ENCODE peak calls at places on chromosomes 11 and 22, in five cellular contexts. R, P, H, W and X are unnamed samples.
A peak's percentile ranks its signal among the peaks of the same experiment; 100 is the strongest.

GRCh38 chr11:35593143-35593542 is 25.1 kb upstream of the FJX1 start:
- DNase-seq in R (no peak), P (no peak), H (no peak), W (peak; percentile 94), X (no peak)

GRCh38 chr11:75279273-75279672 is 38.7 kb downstream of the TPBGL start:
- DNase-seq in R (peak; percentile 19), P (no peak), H (no peak), W (peak; percentile 39), X (peak; percentile 19)

GRCh38 chr11:126658306-126659056 is 303.0 kb downstream of the ST3GAL4 start:
- DNase-seq in R (no peak), P (no peak), H (no peak), W (no peak), X (no peak)

GRCh38 chr11:118912742-118913410 is 12.8 kb downstream of the BCL9L start:
- DNase-seq in R (no peak), P (no peak), H (no peak), W (peak; percentile 31), X (peak; percentile 69)

GRCh38 chr11:57597971-57598830 is 716 bp downstream of the SERPING1 start:
- DNase-seq in R (peak; percentile 88), P (peak; percentile 82), H (no peak), W (peak; percentile 16), X (no peak)

GRCh38 chr11:123519055-123519796 is 89.2 kb downstream of the GRAMD1B start:
- DNase-seq in R (no peak), P (no peak), H (no peak), W (peak; percentile 52), X (no peak)

GRCh38 chr11:91871791-91872190 is 352.8 kb upstream of the FAT3 start:
- DNase-seq in R (no peak), P (no peak), H (no peak), W (no peak), X (no peak)

GRCh38 chr11:59141673-59142460 is 789 bp upstream of the FAM111A start:
- DNase-seq in R (no peak), P (no peak), H (no peak), W (peak; percentile 75), X (no peak)

GRCh38 chr11:87463486-87464102 is 425.9 kb downstream of the TMEM135 start:
- DNase-seq in R (no peak), P (no peak), H (peak; percentile 24), W (peak; percentile 29), X (no peak)

GRCh38 chr11:76764941-76765340 is 18.2 kb upstream of the TSKU start:
- DNase-seq in R (no peak), P (no peak), H (no peak), W (no peak), X (no peak)

GRCh38 chr11:73219396-73220285 is 1.6 kb downstream of the P2RY2 start:
- DNase-seq in R (peak; percentile 48), P (no peak), H (no peak), W (no peak), X (peak; percentile 34)

GRCh38 chr11:119335655-119336543 is 1.6 kb downstream of the RNF26 start:
- DNase-seq in R (peak; percentile 61), P (no peak), H (no peak), W (no peak), X (no peak)

GRCh38 chr11:68661697-68662603 is 22.4 kb upstream of the GAL start:
- DNase-seq in R (peak; percentile 46), P (peak; percentile 18), H (no peak), W (peak; percentile 32), X (no peak)

GRCh38 chr11:36408476-36409136 is 101.5 kb downstream of the TRAF6 start:
- DNase-seq in R (no peak), P (no peak), H (no peak), W (no peak), X (no peak)

GRCh38 chr11:33970984-33971466 is 79.1 kb upstream of the LMO2 start:
- DNase-seq in R (no peak), P (peak; percentile 65), H (peak; percentile 55), W (peak; percentile 47), X (peak; percentile 68)

GRCh38 chr22:42437488-42438292 is 5.5 kb upstream of the NFAM1 start:
- DNase-seq in R (peak; percentile 87), P (peak; percentile 55), H (peak; percentile 58), W (peak; percentile 17), X (peak; percentile 83)

GRCh38 chr11:127844843-127845242 is 742.5 kb downstream of the ETS1 start:
- DNase-seq in R (no peak), P (no peak), H (no peak), W (no peak), X (no peak)

GRCh38 chr11:1453611-1454386 is 32.8 kb downstream of the MOB2 start:
- DNase-seq in R (no peak), P (no peak), H (no peak), W (no peak), X (no peak)

GRCh38 chr11:122933434-122933833 is 48.2 kb downstream of the BSX start:
- DNase-seq in R (no peak), P (no peak), H (no peak), W (no peak), X (no peak)

GRCh38 chr22:50293441-50294318 is 13.8 kb downstream of the PLXNB2 start:
- DNase-seq in R (peak; percentile 92), P (no peak), H (no peak), W (peak; percentile 82), X (no peak)

GRCh38 chr11:19713221-19714092 is 820 bp downstream of the NAV2 start:
- DNase-seq in R (no peak), P (no peak), H (no peak), W (no peak), X (no peak)

GRCh38 chr11:22787565-22788162 is 41.9 kb downstream of the SVIP start:
- DNase-seq in R (no peak), P (no peak), H (peak; percentile 8), W (peak; percentile 30), X (no peak)

GRCh38 chr11:13993096-13993760 is 30.7 kb downstream of the SPON1 start:
- DNase-seq in R (no peak), P (no peak), H (no peak), W (no peak), X (no peak)

GRCh38 chr11:11243790-11244469 is 109.1 kb downstream of the CSNK2A3 start:
- DNase-seq in R (no peak), P (peak; percentile 35), H (peak; percentile 29), W (no peak), X (no peak)

GRCh38 chr22:38835888-38836301 is 7.9 kb downstream of the NPTXR start:
- DNase-seq in R (no peak), P (no peak), H (no peak), W (peak; percentile 90), X (no peak)

GRCh38 chr11:32426819-32427615 is 8.3 kb downstream of the WT1 start:
- DNase-seq in R (no peak), P (no peak), H (no peak), W (no peak), X (no peak)

GRCh38 chr11:120532511-120533196 is 21.1 kb downstream of the GRIK4 start:
- DNase-seq in R (no peak), P (no peak), H (no peak), W (peak; percentile 79), X (no peak)

GRCh38 chr11:95680169-95680929 is 109.2 kb downstream of the FAM76B start:
- DNase-seq in R (no peak), P (no peak), H (no peak), W (peak; percentile 93), X (no peak)

GRCh38 chr22:46652930-46653331 is 32.7 kb downstream of the GRAMD4 start:
- DNase-seq in R (no peak), P (no peak), H (no peak), W (peak; percentile 25), X (no peak)

GRCh38 chr11:118286545-118286944 is 18.0 kb upstream of the CD3E start:
- DNase-seq in R (no peak), P (no peak), H (no peak), W (no peak), X (no peak)

GRCh38 chr11:1039481-1040427 is 3.2 kb upstream of the MUC6 start:
- DNase-seq in R (peak; percentile 81), P (no peak), H (no peak), W (no peak), X (peak; percentile 45)

GRCh38 chr22:47193606-47194316 is 431.3 kb downstream of the TBC1D22A start:
- DNase-seq in R (peak; percentile 45), P (peak; percentile 13), H (no peak), W (no peak), X (peak; percentile 39)

GRCh38 chr11:47394050-47394321 is 14.4 kb upstream of the SLC39A13 start:
- DNase-seq in R (peak; percentile 79), P (no peak), H (no peak), W (no peak), X (peak; percentile 58)
- TF ChIP-seq CTCF in R (no peak), P (no peak), H (no peak), W (no peak), X (no peak)

GRCh38 chr22:20035375-20036084 is 14.6 kb downstream of the TANGO2 start:
- DNase-seq in R (no peak), P (no peak), H (no peak), W (no peak), X (no peak)
- TF ChIP-seq CTCF in R (no peak), P (no peak), H (no peak), W (no peak), X (no peak)

DNA sequence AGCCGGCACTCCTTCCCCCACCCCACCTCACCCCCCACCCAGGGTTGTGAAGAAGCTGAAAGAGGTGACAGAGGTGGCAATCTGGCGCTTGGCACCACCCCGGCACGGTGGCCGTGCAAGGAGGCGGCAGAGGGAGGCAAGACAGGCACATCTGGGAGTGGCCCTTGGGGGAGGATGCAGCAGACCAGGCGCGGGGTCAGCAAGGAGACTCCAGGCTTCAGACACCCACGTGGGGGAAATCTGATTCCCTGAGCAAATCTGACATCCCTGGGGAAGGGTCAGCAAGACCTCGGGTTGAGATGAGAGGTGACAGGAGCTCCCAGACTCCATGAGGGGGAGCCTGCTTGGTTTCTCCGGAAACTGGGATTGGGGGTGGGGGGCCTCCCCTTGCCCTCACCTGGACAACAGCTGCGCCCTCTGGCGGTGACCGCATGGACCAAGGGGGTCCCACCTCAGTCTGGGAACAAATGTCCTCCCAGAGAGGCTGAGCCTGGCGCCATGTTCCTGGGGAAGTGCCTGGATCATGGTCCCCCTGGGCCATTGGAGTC is 4.0 kb upstream of the RCOR2 start:
- DNase-seq in R (no peak), P (no peak), H (no peak), W (no peak), X (no peak)
- TF ChIP-seq CTCF in R (peak; percentile 51), P (no peak), H (peak; percentile 47), W (peak; percentile 34), X (peak; percentile 36)

DNA sequence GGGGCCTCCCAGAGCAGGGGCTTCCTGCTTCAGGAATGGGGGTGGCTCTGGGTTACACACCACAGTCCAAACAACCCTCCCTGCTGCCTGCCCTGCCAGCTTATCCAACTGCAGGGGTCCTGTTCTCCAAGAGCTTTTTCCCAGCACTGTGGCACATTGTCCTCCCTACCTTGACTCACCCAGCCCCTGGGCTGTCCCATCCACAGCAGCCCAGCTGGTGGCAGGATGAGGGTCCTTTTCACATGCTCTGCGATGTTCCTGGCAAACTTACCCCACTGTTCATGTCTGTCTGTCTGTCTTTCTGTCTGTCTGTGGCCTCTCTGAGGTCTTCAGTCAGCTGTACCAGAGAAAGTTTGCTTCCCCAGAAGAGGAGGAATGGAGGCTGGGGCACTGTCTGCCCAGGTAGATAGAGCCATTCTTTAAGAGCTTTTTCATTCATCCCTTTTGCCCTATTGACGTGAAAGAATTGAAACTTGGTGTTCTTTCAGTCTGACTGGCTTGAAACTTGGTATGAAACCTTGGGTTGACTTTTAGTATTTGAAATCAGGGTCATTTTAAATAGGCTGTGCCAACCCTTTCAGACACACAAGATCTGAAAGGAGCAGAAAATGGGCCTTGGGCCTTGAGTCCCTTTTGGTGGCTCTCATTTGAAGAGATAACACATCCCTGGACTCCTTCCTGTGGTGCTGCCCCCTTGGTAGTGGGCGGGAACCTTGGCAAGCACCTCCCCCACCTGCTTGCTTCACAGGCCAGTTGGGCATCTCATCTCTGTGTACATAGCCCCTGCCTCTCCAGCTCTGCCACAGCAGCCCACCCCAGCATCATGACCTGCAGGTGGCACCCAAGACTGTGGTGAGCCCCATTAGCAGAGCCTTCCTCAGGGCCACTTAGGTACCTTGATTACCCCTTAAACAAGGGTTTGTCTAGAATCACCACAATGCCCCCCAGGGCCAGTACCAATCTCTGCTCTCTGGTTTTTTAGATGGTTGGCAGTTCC is 74.6 kb upstream of the SUSD2 start:
- DNase-seq in R (no peak), P (no peak), H (no peak), W (no peak), X (no peak)
- TF ChIP-seq CTCF in R (peak; percentile 34), P (peak; percentile 17), H (peak; percentile 10), W (no peak), X (peak; percentile 13)